ENCODE peak calls at places on chromosomes 3 and 15, in ten cellular contexts. One of them, this sample, is unnamed.

GRCh38 chr3:194587438-194587931 is 45.7 kb downstream of the TMEM44 start:
- DNase-seq in stimulated activated effector memory CD8-positive, alpha-beta T cell treated with anti-CD3 and anti-CD28 coated beads, Interleukin-12 subunit alpha, Interleukin-12 subunit beta, amount 100 ng/mL, for 72 hours: no peak
- DNase-seq in H7: no peak
- DNase-seq in kidney tubule cell: no peak
- DNase-seq in EH: no peak
- DNase-seq in stimulated activated CD4-positive, alpha-beta T cell treated with anti-CD3 and anti-CD28 coated beads, TNF-alpha, amount 100 ng/mL, for 4 hours: no peak
- DNase-seq in SK-N-SH: no peak
- DNase-seq in NCI-H2171 treated with DMSO at 0.1 percent for 48 hours: no peak
- DNase-seq in WERI-Rb-1: no peak
- DNase-seq in activated CD4-positive, alpha-beta T cell treated with anti-CD3 and anti-CD28 coated beads, Interleukin-2, amount 50 U/mL, for 1 hour: no peak
- DNase-seq in this sample: no peak

GRCh38 chr3:31699309-31699953 is 166.7 kb downstream of the STT3B start:
- DNase-seq in NCI-H2171 treated with DMSO at 0.1 percent for 48 hours: no peak
- DNase-seq in kidney tubule cell: peak
- DNase-seq in SK-N-SH: no peak
- DNase-seq in WERI-Rb-1: no peak
- DNase-seq in activated CD4-positive, alpha-beta T cell treated with anti-CD3 and anti-CD28 coated beads, Interleukin-2, amount 50 U/mL, for 1 hour: no peak
- DNase-seq in H7: no peak
- DNase-seq in stimulated activated CD4-positive, alpha-beta T cell treated with anti-CD3 and anti-CD28 coated beads, TNF-alpha, amount 100 ng/mL, for 4 hours: no peak
- DNase-seq in stimulated activated effector memory CD8-positive, alpha-beta T cell treated with anti-CD3 and anti-CD28 coated beads, Interleukin-12 subunit alpha, Interleukin-12 subunit beta, amount 100 ng/mL, for 72 hours: no peak
- DNase-seq in EH: peak
- DNase-seq in this sample: no peak

GRCh38 chr15:47717036-47717611 is at the start of gene SEMA6D:
- DNase-seq in H7: peak
- DNase-seq in stimulated activated effector memory CD8-positive, alpha-beta T cell treated with anti-CD3 and anti-CD28 coated beads, Interleukin-12 subunit alpha, Interleukin-12 subunit beta, amount 100 ng/mL, for 72 hours: no peak
- DNase-seq in WERI-Rb-1: peak
- DNase-seq in EH: peak
- DNase-seq in kidney tubule cell: peak
- DNase-seq in stimulated activated CD4-positive, alpha-beta T cell treated with anti-CD3 and anti-CD28 coated beads, TNF-alpha, amount 100 ng/mL, for 4 hours: no peak
- DNase-seq in NCI-H2171 treated with DMSO at 0.1 percent for 48 hours: peak
- DNase-seq in SK-N-SH: peak
- DNase-seq in activated CD4-positive, alpha-beta T cell treated with anti-CD3 and anti-CD28 coated beads, Interleukin-2, amount 50 U/mL, for 1 hour: no peak
- DNase-seq in this sample: no peak

GRCh38 chr3:184562875-184563568 is 1.4 kb downstream of the EPHB3 start:
- DNase-seq in activated CD4-positive, alpha-beta T cell treated with anti-CD3 and anti-CD28 coated beads, Interleukin-2, amount 50 U/mL, for 1 hour: no peak
- DNase-seq in SK-N-SH: no peak
- DNase-seq in NCI-H2171 treated with DMSO at 0.1 percent for 48 hours: peak
- DNase-seq in WERI-Rb-1: no peak
- DNase-seq in EH: peak
- DNase-seq in kidney tubule cell: no peak
- DNase-seq in stimulated activated effector memory CD8-positive, alpha-beta T cell treated with anti-CD3 and anti-CD28 coated beads, Interleukin-12 subunit alpha, Interleukin-12 subunit beta, amount 100 ng/mL, for 72 hours: no peak
- DNase-seq in stimulated activated CD4-positive, alpha-beta T cell treated with anti-CD3 and anti-CD28 coated beads, TNF-alpha, amount 100 ng/mL, for 4 hours: no peak
- DNase-seq in H7: no peak
- DNase-seq in this sample: no peak

GRCh38 chr3:187150599-187150998 is 11.3 kb upstream of the RPL39L start:
- DNase-seq in activated CD4-positive, alpha-beta T cell treated with anti-CD3 and anti-CD28 coated beads, Interleukin-2, amount 50 U/mL, for 1 hour: peak
- DNase-seq in stimulated activated CD4-positive, alpha-beta T cell treated with anti-CD3 and anti-CD28 coated beads, TNF-alpha, amount 100 ng/mL, for 4 hours: peak
- DNase-seq in kidney tubule cell: peak
- DNase-seq in NCI-H2171 treated with DMSO at 0.1 percent for 48 hours: peak
- DNase-seq in H7: no peak
- DNase-seq in EH: peak
- DNase-seq in WERI-Rb-1: peak
- DNase-seq in SK-N-SH: no peak
- DNase-seq in stimulated activated effector memory CD8-positive, alpha-beta T cell treated with anti-CD3 and anti-CD28 coated beads, Interleukin-12 subunit alpha, Interleukin-12 subunit beta, amount 100 ng/mL, for 72 hours: peak
- DNase-seq in this sample: no peak

GRCh38 chr3:177065285-177066028 is 131.8 kb downstream of the TBL1XR1 start:
- DNase-seq in NCI-H2171 treated with DMSO at 0.1 percent for 48 hours: no peak
- DNase-seq in EH: no peak
- DNase-seq in stimulated activated effector memory CD8-positive, alpha-beta T cell treated with anti-CD3 and anti-CD28 coated beads, Interleukin-12 subunit alpha, Interleukin-12 subunit beta, amount 100 ng/mL, for 72 hours: no peak
- DNase-seq in H7: no peak
- DNase-seq in SK-N-SH: no peak
- DNase-seq in WERI-Rb-1: no peak
- DNase-seq in kidney tubule cell: no peak
- DNase-seq in activated CD4-positive, alpha-beta T cell treated with anti-CD3 and anti-CD28 coated beads, Interleukin-2, amount 50 U/mL, for 1 hour: no peak
- DNase-seq in stimulated activated CD4-positive, alpha-beta T cell treated with anti-CD3 and anti-CD28 coated beads, TNF-alpha, amount 100 ng/mL, for 4 hours: no peak
- DNase-seq in this sample: no peak

GRCh38 chr3:124140751-124141150 is 148.8 kb upstream of the ROPN1 start:
- DNase-seq in NCI-H2171 treated with DMSO at 0.1 percent for 48 hours: no peak
- DNase-seq in activated CD4-positive, alpha-beta T cell treated with anti-CD3 and anti-CD28 coated beads, Interleukin-2, amount 50 U/mL, for 1 hour: no peak
- DNase-seq in SK-N-SH: no peak
- DNase-seq in stimulated activated effector memory CD8-positive, alpha-beta T cell treated with anti-CD3 and anti-CD28 coated beads, Interleukin-12 subunit alpha, Interleukin-12 subunit beta, amount 100 ng/mL, for 72 hours: no peak
- DNase-seq in stimulated activated CD4-positive, alpha-beta T cell treated with anti-CD3 and anti-CD28 coated beads, TNF-alpha, amount 100 ng/mL, for 4 hours: no peak
- DNase-seq in H7: no peak
- DNase-seq in WERI-Rb-1: no peak
- DNase-seq in EH: peak
- DNase-seq in kidney tubule cell: peak
- DNase-seq in this sample: no peak

GRCh38 chr3:140568842-140569520 is 108.9 kb upstream of the TRIM42 start:
- DNase-seq in stimulated activated effector memory CD8-positive, alpha-beta T cell treated with anti-CD3 and anti-CD28 coated beads, Interleukin-12 subunit alpha, Interleukin-12 subunit beta, amount 100 ng/mL, for 72 hours: no peak
- DNase-seq in NCI-H2171 treated with DMSO at 0.1 percent for 48 hours: no peak
- DNase-seq in kidney tubule cell: no peak
- DNase-seq in stimulated activated CD4-positive, alpha-beta T cell treated with anti-CD3 and anti-CD28 coated beads, TNF-alpha, amount 100 ng/mL, for 4 hours: no peak
- DNase-seq in EH: no peak
- DNase-seq in WERI-Rb-1: no peak
- DNase-seq in SK-N-SH: no peak
- DNase-seq in activated CD4-positive, alpha-beta T cell treated with anti-CD3 and anti-CD28 coated beads, Interleukin-2, amount 50 U/mL, for 1 hour: no peak
- DNase-seq in H7: no peak
- DNase-seq in this sample: no peak

GRCh38 chr15:32098033-32098432 is 67.7 kb downstream of the CHRNA7 start:
- DNase-seq in SK-N-SH: no peak
- DNase-seq in activated CD4-positive, alpha-beta T cell treated with anti-CD3 and anti-CD28 coated beads, Interleukin-2, amount 50 U/mL, for 1 hour: no peak
- DNase-seq in WERI-Rb-1: no peak
- DNase-seq in stimulated activated effector memory CD8-positive, alpha-beta T cell treated with anti-CD3 and anti-CD28 coated beads, Interleukin-12 subunit alpha, Interleukin-12 subunit beta, amount 100 ng/mL, for 72 hours: no peak
- DNase-seq in kidney tubule cell: no peak
- DNase-seq in stimulated activated CD4-positive, alpha-beta T cell treated with anti-CD3 and anti-CD28 coated beads, TNF-alpha, amount 100 ng/mL, for 4 hours: no peak
- DNase-seq in EH: no peak
- DNase-seq in H7: no peak
- DNase-seq in NCI-H2171 treated with DMSO at 0.1 percent for 48 hours: no peak
- DNase-seq in this sample: no peak

GRCh38 chr3:132255041-132255745 is 62.0 kb upstream of the ACP3 start:
- DNase-seq in kidney tubule cell: peak
- DNase-seq in EH: peak
- DNase-seq in WERI-Rb-1: no peak
- DNase-seq in SK-N-SH: no peak
- DNase-seq in activated CD4-positive, alpha-beta T cell treated with anti-CD3 and anti-CD28 coated beads, Interleukin-2, amount 50 U/mL, for 1 hour: no peak
- DNase-seq in stimulated activated CD4-positive, alpha-beta T cell treated with anti-CD3 and anti-CD28 coated beads, TNF-alpha, amount 100 ng/mL, for 4 hours: no peak
- DNase-seq in NCI-H2171 treated with DMSO at 0.1 percent for 48 hours: no peak
- DNase-seq in H7: no peak
- DNase-seq in stimulated activated effector memory CD8-positive, alpha-beta T cell treated with anti-CD3 and anti-CD28 coated beads, Interleukin-12 subunit alpha, Interleukin-12 subunit beta, amount 100 ng/mL, for 72 hours: no peak
- DNase-seq in this sample: no peak

GRCh38 chr3:43162573-43163084 is 56.8 kb upstream of the POMGNT2 start:
- DNase-seq in H7: no peak
- DNase-seq in EH: no peak
- DNase-seq in SK-N-SH: no peak
- DNase-seq in activated CD4-positive, alpha-beta T cell treated with anti-CD3 and anti-CD28 coated beads, Interleukin-2, amount 50 U/mL, for 1 hour: peak
- DNase-seq in NCI-H2171 treated with DMSO at 0.1 percent for 48 hours: no peak
- DNase-seq in WERI-Rb-1: no peak
- DNase-seq in kidney tubule cell: peak
- DNase-seq in stimulated activated effector memory CD8-positive, alpha-beta T cell treated with anti-CD3 and anti-CD28 coated beads, Interleukin-12 subunit alpha, Interleukin-12 subunit beta, amount 100 ng/mL, for 72 hours: peak
- DNase-seq in stimulated activated CD4-positive, alpha-beta T cell treated with anti-CD3 and anti-CD28 coated beads, TNF-alpha, amount 100 ng/mL, for 4 hours: no peak
- DNase-seq in this sample: no peak

GRCh38 chr3:187167795-187168194 is 28.5 kb upstream of the RPL39L start:
- DNase-seq in stimulated activated CD4-positive, alpha-beta T cell treated with anti-CD3 and anti-CD28 coated beads, TNF-alpha, amount 100 ng/mL, for 4 hours: no peak
- DNase-seq in SK-N-SH: no peak
- DNase-seq in stimulated activated effector memory CD8-positive, alpha-beta T cell treated with anti-CD3 and anti-CD28 coated beads, Interleukin-12 subunit alpha, Interleukin-12 subunit beta, amount 100 ng/mL, for 72 hours: no peak
- DNase-seq in NCI-H2171 treated with DMSO at 0.1 percent for 48 hours: no peak
- DNase-seq in H7: no peak
- DNase-seq in EH: no peak
- DNase-seq in activated CD4-positive, alpha-beta T cell treated with anti-CD3 and anti-CD28 coated beads, Interleukin-2, amount 50 U/mL, for 1 hour: no peak
- DNase-seq in WERI-Rb-1: no peak
- DNase-seq in kidney tubule cell: no peak
- DNase-seq in this sample: no peak

GRCh38 chr3:119841808-119842471 is 60.0 kb downstream of the NR1I2 start:
- DNase-seq in H7: no peak
- DNase-seq in activated CD4-positive, alpha-beta T cell treated with anti-CD3 and anti-CD28 coated beads, Interleukin-2, amount 50 U/mL, for 1 hour: no peak
- DNase-seq in stimulated activated effector memory CD8-positive, alpha-beta T cell treated with anti-CD3 and anti-CD28 coated beads, Interleukin-12 subunit alpha, Interleukin-12 subunit beta, amount 100 ng/mL, for 72 hours: no peak
- DNase-seq in NCI-H2171 treated with DMSO at 0.1 percent for 48 hours: no peak
- DNase-seq in stimulated activated CD4-positive, alpha-beta T cell treated with anti-CD3 and anti-CD28 coated beads, TNF-alpha, amount 100 ng/mL, for 4 hours: no peak
- DNase-seq in WERI-Rb-1: no peak
- DNase-seq in EH: peak
- DNase-seq in SK-N-SH: no peak
- DNase-seq in kidney tubule cell: no peak
- DNase-seq in this sample: no peak

GRCh38 chr15:45187894-45188830 is at the start of gene SHF:
- DNase-seq in EH: peak
- DNase-seq in stimulated activated CD4-positive, alpha-beta T cell treated with anti-CD3 and anti-CD28 coated beads, TNF-alpha, amount 100 ng/mL, for 4 hours: peak
- DNase-seq in WERI-Rb-1: peak
- DNase-seq in SK-N-SH: peak
- DNase-seq in H7: peak
- DNase-seq in activated CD4-positive, alpha-beta T cell treated with anti-CD3 and anti-CD28 coated beads, Interleukin-2, amount 50 U/mL, for 1 hour: peak
- DNase-seq in stimulated activated effector memory CD8-positive, alpha-beta T cell treated with anti-CD3 and anti-CD28 coated beads, Interleukin-12 subunit alpha, Interleukin-12 subunit beta, amount 100 ng/mL, for 72 hours: peak
- DNase-seq in NCI-H2171 treated with DMSO at 0.1 percent for 48 hours: peak
- DNase-seq in kidney tubule cell: no peak
- DNase-seq in this sample: no peak

GRCh38 chr3:354433-354832 is 157.9 kb downstream of the CHL1 start:
- DNase-seq in stimulated activated effector memory CD8-positive, alpha-beta T cell treated with anti-CD3 and anti-CD28 coated beads, Interleukin-12 subunit alpha, Interleukin-12 subunit beta, amount 100 ng/mL, for 72 hours: no peak
- DNase-seq in kidney tubule cell: peak
- DNase-seq in activated CD4-positive, alpha-beta T cell treated with anti-CD3 and anti-CD28 coated beads, Interleukin-2, amount 50 U/mL, for 1 hour: peak
- DNase-seq in EH: peak
- DNase-seq in NCI-H2171 treated with DMSO at 0.1 percent for 48 hours: peak
- DNase-seq in H7: peak
- DNase-seq in WERI-Rb-1: peak
- DNase-seq in SK-N-SH: peak
- DNase-seq in stimulated activated CD4-positive, alpha-beta T cell treated with anti-CD3 and anti-CD28 coated beads, TNF-alpha, amount 100 ng/mL, for 4 hours: no peak
- DNase-seq in this sample: no peak

GRCh38 chr3:126672741-126673140 is 17.8 kb upstream of the TXNRD3 start:
- DNase-seq in EH: no peak
- DNase-seq in kidney tubule cell: no peak
- DNase-seq in stimulated activated CD4-positive, alpha-beta T cell treated with anti-CD3 and anti-CD28 coated beads, TNF-alpha, amount 100 ng/mL, for 4 hours: no peak
- DNase-seq in stimulated activated effector memory CD8-positive, alpha-beta T cell treated with anti-CD3 and anti-CD28 coated beads, Interleukin-12 subunit alpha, Interleukin-12 subunit beta, amount 100 ng/mL, for 72 hours: peak
- DNase-seq in WERI-Rb-1: no peak
- DNase-seq in NCI-H2171 treated with DMSO at 0.1 percent for 48 hours: peak
- DNase-seq in activated CD4-positive, alpha-beta T cell treated with anti-CD3 and anti-CD28 coated beads, Interleukin-2, amount 50 U/mL, for 1 hour: no peak
- DNase-seq in SK-N-SH: no peak
- DNase-seq in H7: no peak
- DNase-seq in this sample: no peak

GRCh38 chr15:99450896-99451358 is 114.9 kb upstream of the MEF2A start:
- DNase-seq in stimulated activated CD4-positive, alpha-beta T cell treated with anti-CD3 and anti-CD28 coated beads, TNF-alpha, amount 100 ng/mL, for 4 hours: peak
- DNase-seq in activated CD4-positive, alpha-beta T cell treated with anti-CD3 and anti-CD28 coated beads, Interleukin-2, amount 50 U/mL, for 1 hour: peak
- DNase-seq in EH: no peak
- DNase-seq in H7: peak
- DNase-seq in SK-N-SH: no peak
- DNase-seq in NCI-H2171 treated with DMSO at 0.1 percent for 48 hours: no peak
- DNase-seq in kidney tubule cell: peak
- DNase-seq in WERI-Rb-1: peak
- DNase-seq in stimulated activated effector memory CD8-positive, alpha-beta T cell treated with anti-CD3 and anti-CD28 coated beads, Interleukin-12 subunit alpha, Interleukin-12 subunit beta, amount 100 ng/mL, for 72 hours: no peak
- DNase-seq in this sample: no peak

GRCh38 chr15:40871749-40872617 is 2.1 kb downstream of the RHOV start:
- DNase-seq in NCI-H2171 treated with DMSO at 0.1 percent for 48 hours: no peak
- DNase-seq in activated CD4-positive, alpha-beta T cell treated with anti-CD3 and anti-CD28 coated beads, Interleukin-2, amount 50 U/mL, for 1 hour: no peak
- DNase-seq in WERI-Rb-1: no peak
- DNase-seq in kidney tubule cell: peak
- DNase-seq in EH: no peak
- DNase-seq in H7: peak
- DNase-seq in SK-N-SH: no peak
- DNase-seq in stimulated activated CD4-positive, alpha-beta T cell treated with anti-CD3 and anti-CD28 coated beads, TNF-alpha, amount 100 ng/mL, for 4 hours: no peak
- DNase-seq in stimulated activated effector memory CD8-positive, alpha-beta T cell treated with anti-CD3 and anti-CD28 coated beads, Interleukin-12 subunit alpha, Interleukin-12 subunit beta, amount 100 ng/mL, for 72 hours: no peak
- DNase-seq in this sample: no peak

GRCh38 chr3:36149447-36149865 is 230.8 kb upstream of the STAC start:
- DNase-seq in EH: no peak
- DNase-seq in H7: no peak
- DNase-seq in NCI-H2171 treated with DMSO at 0.1 percent for 48 hours: no peak
- DNase-seq in activated CD4-positive, alpha-beta T cell treated with anti-CD3 and anti-CD28 coated beads, Interleukin-2, amount 50 U/mL, for 1 hour: no peak
- DNase-seq in WERI-Rb-1: no peak
- DNase-seq in SK-N-SH: no peak
- DNase-seq in stimulated activated CD4-positive, alpha-beta T cell treated with anti-CD3 and anti-CD28 coated beads, TNF-alpha, amount 100 ng/mL, for 4 hours: no peak
- DNase-seq in stimulated activated effector memory CD8-positive, alpha-beta T cell treated with anti-CD3 and anti-CD28 coated beads, Interleukin-12 subunit alpha, Interleukin-12 subunit beta, amount 100 ng/mL, for 72 hours: no peak
- DNase-seq in kidney tubule cell: peak
- DNase-seq in this sample: no peak

GRCh38 chr15:72227192-72227586 is 3.8 kb downstream of the PKM start:
- DNase-seq in activated CD4-positive, alpha-beta T cell treated with anti-CD3 and anti-CD28 coated beads, Interleukin-2, amount 50 U/mL, for 1 hour: no peak
- DNase-seq in NCI-H2171 treated with DMSO at 0.1 percent for 48 hours: no peak
- DNase-seq in stimulated activated effector memory CD8-positive, alpha-beta T cell treated with anti-CD3 and anti-CD28 coated beads, Interleukin-12 subunit alpha, Interleukin-12 subunit beta, amount 100 ng/mL, for 72 hours: peak
- DNase-seq in SK-N-SH: no peak
- DNase-seq in H7: no peak
- DNase-seq in EH: peak
- DNase-seq in kidney tubule cell: peak
- DNase-seq in stimulated activated CD4-positive, alpha-beta T cell treated with anti-CD3 and anti-CD28 coated beads, TNF-alpha, amount 100 ng/mL, for 4 hours: peak
- DNase-seq in WERI-Rb-1: no peak
- DNase-seq in this sample: no peak

GRCh38 chr3:129461022-129461421 is 21.0 kb downstream of the IFT122 start:
- DNase-seq in SK-N-SH: no peak
- DNase-seq in stimulated activated effector memory CD8-positive, alpha-beta T cell treated with anti-CD3 and anti-CD28 coated beads, Interleukin-12 subunit alpha, Interleukin-12 subunit beta, amount 100 ng/mL, for 72 hours: no peak
- DNase-seq in stimulated activated CD4-positive, alpha-beta T cell treated with anti-CD3 and anti-CD28 coated beads, TNF-alpha, amount 100 ng/mL, for 4 hours: no peak
- DNase-seq in activated CD4-positive, alpha-beta T cell treated with anti-CD3 and anti-CD28 coated beads, Interleukin-2, amount 50 U/mL, for 1 hour: no peak
- DNase-seq in EH: peak
- DNase-seq in kidney tubule cell: no peak
- DNase-seq in H7: no peak
- DNase-seq in NCI-H2171 treated with DMSO at 0.1 percent for 48 hours: no peak
- DNase-seq in WERI-Rb-1: no peak
- DNase-seq in this sample: no peak

GRCh38 chr3:190258634-190259033 is 63.6 kb downstream of the CLDN1 start:
- DNase-seq in stimulated activated effector memory CD8-positive, alpha-beta T cell treated with anti-CD3 and anti-CD28 coated beads, Interleukin-12 subunit alpha, Interleukin-12 subunit beta, amount 100 ng/mL, for 72 hours: no peak
- DNase-seq in EH: no peak
- DNase-seq in activated CD4-positive, alpha-beta T cell treated with anti-CD3 and anti-CD28 coated beads, Interleukin-2, amount 50 U/mL, for 1 hour: no peak
- DNase-seq in SK-N-SH: no peak
- DNase-seq in H7: no peak
- DNase-seq in kidney tubule cell: peak
- DNase-seq in stimulated activated CD4-positive, alpha-beta T cell treated with anti-CD3 and anti-CD28 coated beads, TNF-alpha, amount 100 ng/mL, for 4 hours: no peak
- DNase-seq in NCI-H2171 treated with DMSO at 0.1 percent for 48 hours: no peak
- DNase-seq in WERI-Rb-1: no peak
- DNase-seq in this sample: no peak

GRCh38 chr3:81549831-81550230 is 211.6 kb downstream of the GBE1 start:
- DNase-seq in kidney tubule cell: no peak
- DNase-seq in NCI-H2171 treated with DMSO at 0.1 percent for 48 hours: no peak
- DNase-seq in WERI-Rb-1: no peak
- DNase-seq in EH: peak
- DNase-seq in stimulated activated effector memory CD8-positive, alpha-beta T cell treated with anti-CD3 and anti-CD28 coated beads, Interleukin-12 subunit alpha, Interleukin-12 subunit beta, amount 100 ng/mL, for 72 hours: no peak
- DNase-seq in SK-N-SH: no peak
- DNase-seq in H7: no peak
- DNase-seq in activated CD4-positive, alpha-beta T cell treated with anti-CD3 and anti-CD28 coated beads, Interleukin-2, amount 50 U/mL, for 1 hour: no peak
- DNase-seq in stimulated activated CD4-positive, alpha-beta T cell treated with anti-CD3 and anti-CD28 coated beads, TNF-alpha, amount 100 ng/mL, for 4 hours: no peak
- DNase-seq in this sample: no peak

GRCh38 chr3:133592843-133593242 is 19.4 kb downstream of the CDV3 start:
- DNase-seq in NCI-H2171 treated with DMSO at 0.1 percent for 48 hours: no peak
- DNase-seq in stimulated activated CD4-positive, alpha-beta T cell treated with anti-CD3 and anti-CD28 coated beads, TNF-alpha, amount 100 ng/mL, for 4 hours: no peak
- DNase-seq in EH: no peak
- DNase-seq in SK-N-SH: no peak
- DNase-seq in stimulated activated effector memory CD8-positive, alpha-beta T cell treated with anti-CD3 and anti-CD28 coated beads, Interleukin-12 subunit alpha, Interleukin-12 subunit beta, amount 100 ng/mL, for 72 hours: no peak
- DNase-seq in kidney tubule cell: no peak
- DNase-seq in activated CD4-positive, alpha-beta T cell treated with anti-CD3 and anti-CD28 coated beads, Interleukin-2, amount 50 U/mL, for 1 hour: no peak
- DNase-seq in H7: no peak
- DNase-seq in WERI-Rb-1: no peak
- DNase-seq in this sample: no peak

GRCh38 chr3:25246921-25247320 is 181.1 kb upstream of the RARB start:
- DNase-seq in H7: no peak
- DNase-seq in kidney tubule cell: no peak
- DNase-seq in EH: peak
- DNase-seq in WERI-Rb-1: no peak
- DNase-seq in SK-N-SH: no peak
- DNase-seq in NCI-H2171 treated with DMSO at 0.1 percent for 48 hours: peak
- DNase-seq in activated CD4-positive, alpha-beta T cell treated with anti-CD3 and anti-CD28 coated beads, Interleukin-2, amount 50 U/mL, for 1 hour: no peak
- DNase-seq in stimulated activated CD4-positive, alpha-beta T cell treated with anti-CD3 and anti-CD28 coated beads, TNF-alpha, amount 100 ng/mL, for 4 hours: no peak
- DNase-seq in stimulated activated effector memory CD8-positive, alpha-beta T cell treated with anti-CD3 and anti-CD28 coated beads, Interleukin-12 subunit alpha, Interleukin-12 subunit beta, amount 100 ng/mL, for 72 hours: no peak
- DNase-seq in this sample: no peak

GRCh38 chr3:94036909-94037507 is 8.6 kb upstream of the STX19 start:
- DNase-seq in stimulated activated CD4-positive, alpha-beta T cell treated with anti-CD3 and anti-CD28 coated beads, TNF-alpha, amount 100 ng/mL, for 4 hours: no peak
- DNase-seq in SK-N-SH: peak
- DNase-seq in EH: peak
- DNase-seq in WERI-Rb-1: no peak
- DNase-seq in H7: peak
- DNase-seq in activated CD4-positive, alpha-beta T cell treated with anti-CD3 and anti-CD28 coated beads, Interleukin-2, amount 50 U/mL, for 1 hour: no peak
- DNase-seq in NCI-H2171 treated with DMSO at 0.1 percent for 48 hours: peak
- DNase-seq in kidney tubule cell: peak
- DNase-seq in stimulated activated effector memory CD8-positive, alpha-beta T cell treated with anti-CD3 and anti-CD28 coated beads, Interleukin-12 subunit alpha, Interleukin-12 subunit beta, amount 100 ng/mL, for 72 hours: no peak
- DNase-seq in this sample: no peak

GRCh38 chr3:188174309-188175044 is 20.5 kb downstream of the LPP start:
- DNase-seq in kidney tubule cell: no peak
- DNase-seq in WERI-Rb-1: no peak
- DNase-seq in stimulated activated CD4-positive, alpha-beta T cell treated with anti-CD3 and anti-CD28 coated beads, TNF-alpha, amount 100 ng/mL, for 4 hours: no peak
- DNase-seq in SK-N-SH: no peak
- DNase-seq in EH: no peak
- DNase-seq in stimulated activated effector memory CD8-positive, alpha-beta T cell treated with anti-CD3 and anti-CD28 coated beads, Interleukin-12 subunit alpha, Interleukin-12 subunit beta, amount 100 ng/mL, for 72 hours: no peak
- DNase-seq in activated CD4-positive, alpha-beta T cell treated with anti-CD3 and anti-CD28 coated beads, Interleukin-2, amount 50 U/mL, for 1 hour: no peak
- DNase-seq in NCI-H2171 treated with DMSO at 0.1 percent for 48 hours: peak
- DNase-seq in H7: no peak
- DNase-seq in this sample: no peak

GRCh38 chr3:185400340-185400667 is 37.4 kb downstream of the MAP3K13 start:
- DNase-seq in H7: no peak
- DNase-seq in stimulated activated effector memory CD8-positive, alpha-beta T cell treated with anti-CD3 and anti-CD28 coated beads, Interleukin-12 subunit alpha, Interleukin-12 subunit beta, amount 100 ng/mL, for 72 hours: no peak
- DNase-seq in SK-N-SH: no peak
- DNase-seq in NCI-H2171 treated with DMSO at 0.1 percent for 48 hours: no peak
- DNase-seq in kidney tubule cell: peak
- DNase-seq in stimulated activated CD4-positive, alpha-beta T cell treated with anti-CD3 and anti-CD28 coated beads, TNF-alpha, amount 100 ng/mL, for 4 hours: no peak
- DNase-seq in EH: peak
- DNase-seq in WERI-Rb-1: no peak
- DNase-seq in activated CD4-positive, alpha-beta T cell treated with anti-CD3 and anti-CD28 coated beads, Interleukin-2, amount 50 U/mL, for 1 hour: no peak
- DNase-seq in this sample: no peak

This sample was measured in esophagus squamous epithelium.